ENCODE peak calls at places on chromosome 20, in seven cellular contexts. I is activated CD4-positive, alpha-beta T cell treated with anti-CD3 and anti-CD28 coated beads, Interleukin-2, amount 50 U/mL, for 4 hours; J is GM19239; S is MM.1S; X is NCI-H2171; Y is activated CD4-positive, CD25-positive, alpha-beta regulatory T cell treated with anti-CD3 and anti-CD28 coated beads, Interleukin-2, amount 50 U/mL, for 72 hours; F is NCI-H1105. O is an unnamed sample.

GRCh38 chr20:297098-297924 is at the start of gene ZCCHC3:
- DNase-seq in I (peak), J (peak), S (peak), X (peak), Y (peak), F (peak), O (peak)

GRCh38 chr20:44255942-44256341 is 8.8 kb downstream of the GDAP1L1 start:
- DNase-seq in I (no peak), J (no peak), S (no peak), X (no peak), Y (no peak), F (no peak), O (no peak)

GRCh38 chr20:31257364-31257763 is at the start of gene DEFB115:
- DNase-seq in I (no peak), J (no peak), S (no peak), X (no peak), Y (no peak), F (no peak), O (no peak)

GRCh38 chr20:25032478-25033183 is 25.3 kb downstream of the ACSS1 start:
- DNase-seq in I (no peak), J (no peak), S (no peak), X (no peak), Y (no peak), F (no peak), O (peak)

GRCh38 chr20:61684583-61685235 is 381.0 kb downstream of the TAF4 start:
- DNase-seq in I (no peak), J (no peak), S (no peak), X (no peak), Y (no peak), F (no peak), O (no peak)

GRCh38 chr20:63317601-63318291 is 24.8 kb downstream of the COL20A1 start:
- DNase-seq in I (no peak), J (no peak), S (no peak), X (peak), Y (peak), F (no peak), O (no peak)

GRCh38 chr20:219290-220115 is 7.6 kb upstream of the DEFB129 start:
- DNase-seq in I (no peak), J (no peak), S (no peak), X (peak), Y (no peak), F (peak), O (peak)

GRCh38 chr20:53786445-53787267 is 193.0 kb upstream of the ZNF217 start:
- DNase-seq in I (no peak), J (no peak), S (no peak), X (no peak), Y (no peak), F (no peak), O (no peak)

GRCh38 chr20:32447136-32448027 is 89.3 kb downstream of the ASXL1 start:
- DNase-seq in I (no peak), J (no peak), S (no peak), X (no peak), Y (no peak), F (no peak), O (no peak)

GRCh38 chr20:327946-328563 is 2.7 kb downstream of the SOX12 start:
- DNase-seq in I (no peak), J (no peak), S (no peak), X (no peak), Y (no peak), F (no peak), O (no peak)

GRCh38 chr20:31720486-31721407 is 1.9 kb downstream of the BCL2L1 start:
- DNase-seq in I (no peak), J (no peak), S (peak), X (no peak), Y (no peak), F (no peak), O (no peak)

GRCh38 chr20:57662313-57663240 is 42.4 kb upstream of the ZBP1 start:
- DNase-seq in I (no peak), J (no peak), S (no peak), X (no peak), Y (peak), F (no peak), O (no peak)

GRCh38 chr20:61699184-61700066 is 366.3 kb downstream of the TAF4 start:
- DNase-seq in I (no peak), J (no peak), S (no peak), X (no peak), Y (no peak), F (no peak), O (no peak)

GRCh38 chr20:45436732-45437485 is 21.0 kb downstream of the PIGT start:
- DNase-seq in I (peak), J (peak), S (peak), X (peak), Y (peak), F (peak), O (peak)

GRCh38 chr20:56417911-56418310 is 5.9 kb downstream of the CASS4 start:
- DNase-seq in I (no peak), J (no peak), S (no peak), X (no peak), Y (no peak), F (no peak), O (no peak)

GRCh38 chr20:36398515-36398914 is 92.4 kb downstream of the DLGAP4 start:
- DNase-seq in I (no peak), J (no peak), S (no peak), X (no peak), Y (no peak), F (no peak), O (no peak)

GRCh38 chr20:58271596-58272460 is 37.7 kb upstream of the RAB22A start:
- DNase-seq in I (peak), J (no peak), S (no peak), X (no peak), Y (no peak), F (peak), O (no peak)